ENCODE peak calls at places on chromosomes 4 and X, in five cellular contexts. Z is neuronal stem cell, X is mesenchymal stem cell, E is H9, O is trophoblast cell. T is an unnamed sample.

GRCh38 chr4:153064571-153064970 is 128.4 kb downstream of the FHDC1 start:
- DNase-seq in Z (no peak), X (no peak), E (peak; percentile 67), O (no peak), T (peak; percentile 56)

GRCh38 chr4:184893836-184894571 is 68.2 kb upstream of the ACSL1 start:
- DNase-seq in Z (no peak), X (no peak), E (no peak), O (peak; percentile 75), T (no peak)

GRCh38 chr4:37639551-37640293 is 46.5 kb downstream of the RELL1 start:
- DNase-seq in Z (no peak), X (no peak), E (no peak), O (no peak), T (no peak)

GRCh38 chr4:1413687-1414479 is 7.6 kb upstream of the NKX1-1 start:
- DNase-seq in Z (no peak), X (no peak), E (peak; percentile 27), O (no peak), T (no peak)

GRCh38 chr4:186021461-186022167 is 47.3 kb upstream of the TLR3 start:
- DNase-seq in Z (peak; percentile 63), X (peak; percentile 29), E (peak; percentile 68), O (no peak), T (no peak)

GRCh38 chr4:186621959-186622553 is 66.7 kb upstream of the MTNR1A start:
- DNase-seq in Z (no peak), X (peak; percentile 88), E (no peak), O (peak; percentile 99), T (no peak)

GRCh38 chrX:123986377-123986776 is 24.9 kb downstream of the STAG2 start:
- DNase-seq in Z (no peak), X (no peak), E (no peak), O (no peak), T (no peak)

GRCh38 chrX:40105791-40106676 is 8.3 kb upstream of the BCOR start:
- DNase-seq in Z (no peak), X (peak; percentile 71), E (peak; percentile 87), O (peak; percentile 30), T (no peak)

GRCh38 chrX:121160987-121161386 is 113.6 kb downstream of the GLUD2 start:
- DNase-seq in Z (no peak), X (no peak), E (no peak), O (no peak), T (no peak)

GRCh38 chr4:150938417-150938816 is 76.7 kb downstream of the LRBA start:
- DNase-seq in Z (peak; percentile 54), X (no peak), E (peak; percentile 45), O (no peak), T (no peak)

GRCh38 chr4:110088670-110089069 is 109.7 kb downstream of the ELOVL6 start:
- DNase-seq in Z (no peak), X (peak; percentile 81), E (no peak), O (no peak), T (no peak)

GRCh38 chr4:100984901-100985300 is 362.4 kb downstream of the PPP3CA start:
- DNase-seq in Z (no peak), X (no peak), E (no peak), O (no peak), T (no peak)

GRCh38 chrX:134813697-134814096 is 155.4 kb upstream of the PLAC1 start:
- DNase-seq in Z (no peak), X (no peak), E (no peak), O (no peak), T (no peak)

GRCh38 chrX:134181261-134181660 is 55.7 kb upstream of the CCDC160 start:
- DNase-seq in Z (no peak), X (no peak), E (no peak), O (no peak), T (no peak)

GRCh38 chr4:51867689-51868448 is 24.9 kb downstream of the DCUN1D4 start:
- DNase-seq in Z (no peak), X (no peak), E (no peak), O (no peak), T (no peak)

GRCh38 chrX:131724292-131724691 is 180.4 kb downstream of the OR13H1 start:
- DNase-seq in Z (no peak), X (no peak), E (no peak), O (no peak), T (no peak)
- H2BK12ac ChIP-seq in Z (no peak overlapping the region), X (no peak overlapping the region), E (no peak overlapping the region), O (no peak overlapping the region), T (no peak overlapping the region)

GRCh38 chr4:159673221-159673620 is 570.3 kb downstream of the RAPGEF2 start:
- DNase-seq in Z (no peak), X (no peak), E (no peak), O (no peak), T (no peak)
- H2BK12ac ChIP-seq in Z (no peak overlapping the region), X (no peak overlapping the region), E (no peak overlapping the region), O (no peak overlapping the region), T (no peak overlapping the region)

DNA sequence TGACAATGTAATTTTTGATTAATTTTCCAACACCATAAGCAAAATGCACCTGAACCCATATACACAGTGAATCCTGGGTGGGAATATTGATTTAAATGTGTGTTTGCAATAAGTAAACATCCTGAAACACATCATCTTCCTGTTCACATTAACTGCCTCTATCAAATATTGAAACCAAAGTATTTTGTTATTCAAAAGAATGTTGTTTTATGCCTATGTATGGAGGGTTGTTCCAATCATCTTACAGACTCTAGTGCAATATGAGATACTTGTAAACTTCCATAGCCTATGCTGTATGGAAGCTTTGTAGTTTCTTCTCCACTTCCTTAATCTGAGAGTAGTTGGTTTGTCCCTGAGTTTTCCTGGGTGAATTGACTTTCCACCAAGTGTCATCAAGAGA is 105.4 kb upstream of the SLC7A11 start:
- DNase-seq in Z (no peak), X (no peak), E (no peak), O (no peak), T (no peak)
- H2BK12ac ChIP-seq in Z (no peak overlapping the region), X (no peak overlapping the region), E (no peak overlapping the region), O (no peak overlapping the region), T (no peak overlapping the region)

GRCh38 chr4:78179188-78179587 is 122.1 kb downstream of the FRAS1 start:
- DNase-seq in Z (no peak), X (no peak), E (no peak), O (peak; percentile 34), T (no peak)
- H2BK12ac ChIP-seq in Z (no peak overlapping the region), X (no peak overlapping the region), E (no peak overlapping the region), O (no peak overlapping the region), T (no peak overlapping the region)

DNA sequence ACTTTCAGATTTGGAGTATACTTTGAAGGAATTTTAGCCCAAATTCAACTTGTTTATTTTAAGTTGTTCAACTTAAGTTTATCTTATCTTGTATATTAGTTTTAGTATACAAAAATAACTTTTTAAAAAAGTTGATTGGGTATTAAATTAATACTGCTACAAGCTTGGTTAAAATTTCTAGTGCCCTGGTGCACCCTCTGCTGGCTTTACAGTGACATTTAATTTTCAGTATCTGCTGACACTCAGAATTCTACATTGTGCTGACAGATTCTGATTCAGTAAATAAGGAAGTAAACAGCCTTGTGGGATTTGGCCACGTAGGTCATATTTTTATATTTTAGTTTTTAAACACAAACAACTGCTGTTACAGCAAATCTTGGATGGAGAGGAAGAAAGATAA is 2.9 kb downstream of the EDA start:
- DNase-seq in Z (no peak), X (peak; percentile 3), E (no peak), O (no peak), T (no peak)
- H2BK12ac ChIP-seq in Z (no peak overlapping the region), X (no peak overlapping the region), E (no peak overlapping the region), O (no peak overlapping the region), T (no peak overlapping the region)

GRCh38 chr4:163063891-163064290 is 102.8 kb downstream of the NAF1 start:
- DNase-seq in Z (no peak), X (peak; percentile 49), E (no peak), O (no peak), T (no peak)
- H2BK12ac ChIP-seq in Z (no peak overlapping the region), X (no peak overlapping the region), E (no peak overlapping the region), O (no peak overlapping the region), T (no peak overlapping the region)

GRCh38 chr4:147134536-147135210 is 189.0 kb upstream of the TTC29 start:
- DNase-seq in Z (no peak), X (peak; percentile 43), E (no peak), O (no peak), T (no peak)
- H2BK12ac ChIP-seq in Z (no peak overlapping the region), X (no peak overlapping the region), E (no peak overlapping the region), O (no peak overlapping the region), T (no peak overlapping the region)

GRCh38 chr4:5066101-5066500 is 14.8 kb downstream of the STK32B start:
- DNase-seq in Z (no peak), X (no peak), E (no peak), O (no peak), T (no peak)

GRCh38 chr4:5072948-5073347 is 21.7 kb downstream of the STK32B start:
- DNase-seq in Z (no peak), X (no peak), E (no peak), O (no peak), T (no peak)

GRCh38 chr4:5067908-5068307 is 16.6 kb downstream of the STK32B start:
- DNase-seq in Z (no peak), X (no peak), E (no peak), O (no peak), T (no peak)

GRCh38 chr4:5069916-5070315 is 18.6 kb downstream of the STK32B start:
- DNase-seq in Z (no peak), X (no peak), E (no peak), O (no peak), T (no peak)
- H2BK12ac ChIP-seq in Z (no peak overlapping the region), X (no peak overlapping the region), E (no peak overlapping the region), O (no peak overlapping the region), T (no peak overlapping the region)

DNA sequence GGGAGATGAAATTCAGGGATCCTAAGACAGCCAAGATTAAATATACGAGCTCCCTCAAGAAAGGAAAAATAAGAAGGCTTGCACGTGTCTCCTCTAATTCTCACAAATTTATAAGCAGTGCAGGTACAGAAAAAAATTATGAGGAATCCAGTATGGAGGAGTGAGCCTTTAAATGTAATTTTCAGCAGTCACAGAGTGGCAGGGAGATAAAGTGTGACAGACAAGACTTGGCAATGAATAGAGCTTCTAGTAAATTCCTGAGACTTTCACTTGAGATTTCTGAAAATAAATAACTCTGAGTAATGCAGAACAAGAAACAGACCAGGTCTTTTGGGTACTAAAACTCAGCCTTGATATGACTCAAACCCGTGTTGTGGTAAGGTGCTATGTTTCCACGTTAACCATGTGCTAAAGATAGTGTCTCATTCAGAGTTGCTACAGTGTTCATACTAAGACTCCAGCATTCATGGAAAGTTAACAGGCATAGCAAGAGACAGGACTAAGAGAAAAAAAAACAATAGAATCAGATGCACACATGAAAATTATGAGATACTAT is 119.8 kb downstream of the SPOCK3 start:
- DNase-seq in Z (no peak), X (no peak), E (no peak), O (no peak), T (no peak)
- H2BK12ac ChIP-seq in Z (no peak overlapping the region), X (no peak overlapping the region), E (no peak overlapping the region), O (no peak overlapping the region), T (no peak overlapping the region)